ENCODE peak calls at places on chromosomes 6 and 20, in four cellular contexts. I, J, E and N are unnamed samples.
A peak's percentile ranks its signal among the peaks of the same experiment; 100 is the strongest.

GRCh38 chr20:21074605-21075336 is 31.4 kb downstream of the LINC00237 start:
- DNase-seq in I (peak; percentile 10), J (no peak), E (peak; percentile 28), N (no peak)

GRCh38 chr6:34158876-34159275 is 13.0 kb upstream of the GRM4 start:
- DNase-seq in I (no peak), J (no peak), E (no peak), N (no peak)

GRCh38 chr6:16819752-16820151 is 58.5 kb upstream of the ATXN1 start:
- DNase-seq in I (peak; percentile 13), J (no peak), E (no peak), N (no peak)

GRCh38 chr6:151012321-151013294 is 147.1 kb downstream of the MTHFD1L start:
- DNase-seq in I (no peak), J (peak; percentile 74), E (no peak), N (no peak)

GRCh38 chr20:34089655-34090324 is 22.3 kb downstream of the EIF2S2 start:
- DNase-seq in I (no peak), J (no peak), E (no peak), N (no peak)

GRCh38 chr20:31849306-31849930 is 4.0 kb upstream of the FOXS1 start:
- DNase-seq in I (no peak), J (no peak), E (no peak), N (no peak)

GRCh38 chr6:127102299-127102698 is 16.2 kb upstream of the RSPO3 start:
- DNase-seq in I (no peak), J (no peak), E (no peak), N (no peak)

GRCh38 chr6:4816904-4817303 is 40.7 kb downstream of the CDYL start:
- DNase-seq in I (no peak), J (no peak), E (no peak), N (no peak)

GRCh38 chr6:27478141-27478705 is 5.3 kb upstream of the ZNF184 start:
- DNase-seq in I (no peak), J (no peak), E (no peak), N (no peak)

GRCh38 chr6:96157018-96157565 is 141.3 kb downstream of the FUT9 start:
- DNase-seq in I (no peak), J (peak; percentile 2), E (no peak), N (no peak)

GRCh38 chr6:106540907-106541306 is 88.4 kb downstream of the RTN4IP1 start:
- DNase-seq in I (no peak), J (peak; percentile 80), E (no peak), N (no peak)
- TF ChIP-seq SIN3A in I (no peak), J (no peak), E (no peak), N (no peak)

GRCh38 chr6:142728367-142728766 is 216.6 kb downstream of the HIVEP2 start:
- DNase-seq in I (no peak), J (no peak), E (no peak), N (no peak)
- TF ChIP-seq SIN3A in I (no peak), J (no peak), E (no peak), N (no peak)

GRCh38 chr6:159157431-159157830 is 11.8 kb upstream of the FNDC1 start:
- DNase-seq in I (no peak), J (no peak), E (no peak), N (no peak)

GRCh38 chr6:159151266-159151855 is 17.8 kb upstream of the FNDC1 start:
- DNase-seq in I (no peak), J (peak; percentile 34), E (peak; percentile 51), N (no peak)

GRCh38 chr6:159152014-159152413 is 17.2 kb upstream of the FNDC1 start:
- DNase-seq in I (no peak), J (no peak), E (no peak), N (no peak)

GRCh38 chr6:159155679-159156078 is 13.5 kb upstream of the FNDC1 start:
- DNase-seq in I (no peak), J (no peak), E (no peak), N (no peak)

GRCh38 chr6:159156089-159156488 is 13.1 kb upstream of the FNDC1 start:
- DNase-seq in I (no peak), J (no peak), E (no peak), N (no peak)
- TF ChIP-seq SIN3A in I (no peak), J (no peak), E (no peak), N (no peak)

DNA sequence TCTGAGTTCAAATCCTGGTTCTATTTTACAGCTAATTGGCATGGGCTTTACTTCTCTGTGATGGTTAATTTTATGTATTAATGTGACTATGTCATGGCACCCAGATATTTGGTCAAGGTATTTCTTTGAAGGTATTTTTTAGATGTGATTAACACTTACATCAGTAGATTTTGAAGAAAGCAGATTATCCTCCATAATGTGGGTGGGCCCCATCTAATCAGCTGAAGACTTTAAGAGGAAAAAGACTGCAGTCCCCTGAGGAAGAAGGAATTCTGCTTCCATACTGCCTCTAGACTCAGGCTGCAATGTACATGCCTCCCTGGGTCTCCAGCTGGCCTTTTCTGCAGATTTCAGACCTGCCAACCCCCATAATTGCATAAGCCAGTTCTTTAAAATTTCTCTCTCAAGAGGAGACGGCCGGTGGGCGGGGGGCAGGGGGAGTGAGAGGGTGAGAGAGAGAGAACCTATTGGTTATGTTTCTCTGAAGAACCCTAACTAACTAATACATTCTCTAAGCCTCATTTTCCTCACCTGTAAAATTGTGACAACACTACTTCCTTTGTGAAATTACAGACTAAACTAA is 338.2 kb upstream of the PRDM1 start:
- DNase-seq in I (no peak), J (no peak), E (no peak), N (no peak)
- TF ChIP-seq SIN3A in I (no peak), J (no peak), E (no peak), N (no peak)